ENCODE peak calls at places on chromosomes 5 and 9, in eight cellular contexts. R is CD4-positive, alpha-beta T cell; Y is GM23248; F is activated CD4-positive, CD25-positive, alpha-beta regulatory T cell treated with anti-CD3 and anti-CD28 coated beads, Interleukin-2, amount 50 U/mL, for 72 hours; O is stimulated activated naive CD4-positive, alpha-beta T cell; C is T-cell; P is stimulated activated CD8-positive, alpha-beta memory T cell treated with anti-CD3 and anti-CD28 coated beads, Interleukin-15, amount 100 ng/mL, for 24 hours; S is NCI-H446. A is an unnamed sample.

GRCh38 chr5:55101556-55102276 is 730 bp upstream of the GZMA start:
- DNase-seq in R (no peak), Y (no peak), F (no peak), O (peak), C (no peak), P (no peak), S (no peak), A (no peak)

GRCh38 chr5:17436345-17436744 is 61.7 kb upstream of the TAF11L2 start:
- DNase-seq in R (no peak), Y (peak), F (no peak), O (no peak), C (no peak), P (no peak), S (no peak), A (no peak)

GRCh38 chr5:96997265-96997859 is 61.5 kb downstream of the LNPEP start:
- DNase-seq in R (no peak), Y (peak), F (no peak), O (peak), C (no peak), P (no peak), S (peak), A (no peak)

GRCh38 chr9:90783552-90783951 is 18.1 kb upstream of the SYK start:
- DNase-seq in R (no peak), Y (no peak), F (no peak), O (no peak), C (no peak), P (no peak), S (no peak), A (no peak)

GRCh38 chr5:106290841-106291240 is 1379.9 kb downstream of the EFNA5 start:
- DNase-seq in R (no peak), Y (peak), F (no peak), O (no peak), C (no peak), P (no peak), S (no peak), A (no peak)

GRCh38 chr5:912356-913091 is 19.8 kb downstream of the TRIP13 start:
- DNase-seq in R (peak), Y (peak), F (peak), O (peak), C (peak), P (peak), S (no peak), A (no peak)

GRCh38 chr5:103347729-103348128 is 89.2 kb downstream of the MACIR start:
- DNase-seq in R (no peak), Y (no peak), F (no peak), O (no peak), C (no peak), P (no peak), S (no peak), A (no peak)

GRCh38 chr9:14433841-14434511 is 120.0 kb upstream of the NFIB start:
- DNase-seq in R (no peak), Y (peak), F (no peak), O (no peak), C (no peak), P (no peak), S (peak), A (peak)

GRCh38 chr9:128712451-128713410 is 10.4 kb downstream of the PKN3 start:
- DNase-seq in R (no peak), Y (no peak), F (no peak), O (no peak), C (no peak), P (no peak), S (no peak), A (no peak)

GRCh38 chr5:53031695-53032096 is 42.5 kb downstream of the ITGA2 start:
- DNase-seq in R (no peak), Y (peak), F (no peak), O (peak), C (no peak), P (no peak), S (no peak), A (no peak)

GRCh38 chr9:35733109-35733541 is 659 bp downstream of the CREB3 start:
- DNase-seq in R (no peak), Y (peak), F (no peak), O (peak), C (no peak), P (no peak), S (peak), A (peak)

GRCh38 chr5:43192558-43193170 is 639 bp downstream of the NIM1K start:
- DNase-seq in R (no peak), Y (peak), F (peak), O (peak), C (no peak), P (peak), S (peak), A (peak)

GRCh38 chr5:6328173-6328572 is 50.2 kb downstream of the MED10 start:
- DNase-seq in R (no peak), Y (peak), F (no peak), O (no peak), C (no peak), P (no peak), S (no peak), A (no peak)

GRCh38 chr5:169460123-169460522 is 123.5 kb upstream of the SPDL1 start:
- DNase-seq in R (no peak), Y (no peak), F (no peak), O (no peak), C (no peak), P (no peak), S (no peak), A (no peak)

GRCh38 chr5:123936548-123936947 is 424.6 kb downstream of the CSNK1G3 start:
- DNase-seq in R (no peak), Y (no peak), F (no peak), O (no peak), C (no peak), P (no peak), S (no peak), A (no peak)